ENCODE peak calls at places on chromosomes 6 and 20, in four cellular contexts. B, C, A and K are unnamed samples.

GRCh38 chr6:95249176-95249575 is 328.2 kb upstream of the MANEA start:
- DNase-seq in C (no peak), B (no peak), A (no peak), K (no peak)

GRCh38 chr20:62931464-62931863 is 5.2 kb upstream of the DIDO1 start:
- DNase-seq in B (peak), C (no peak), A (no peak), K (no peak)

GRCh38 chr6:106158816-106159215 is 72.7 kb downstream of the PRDM1 start:
- DNase-seq in B (no peak), C (no peak), A (no peak), K (no peak)

GRCh38 chr6:132650413-132650812 is 8.6 kb downstream of the TAAR1 start:
- DNase-seq in B (no peak), C (no peak), A (no peak), K (no peak)

GRCh38 chr20:36932476-36933426 is 18.8 kb downstream of the SAMHD1 start:
- DNase-seq in A (no peak), B (no peak), C (no peak), K (no peak)

GRCh38 chr20:8443464-8444072 is 311.5 kb downstream of the PLCB1 start:
- DNase-seq in B (peak), A (no peak), C (peak), K (peak)

GRCh38 chr6:146851837-146852236 is 253.1 kb downstream of the ADGB start:
- DNase-seq in C (no peak), A (no peak), B (no peak), K (no peak)

GRCh38 chr20:63574156-63574828 is at the start of gene HELZ2:
- DNase-seq in C (peak), A (peak), B (peak), K (no peak)

GRCh38 chr6:145208474-145208873 is 526.8 kb downstream of the EPM2A start:
- DNase-seq in B (no peak), C (no peak), A (no peak), K (no peak)

GRCh38 chr6:168880271-168880670 is 373.4 kb downstream of the THBS2 start:
- DNase-seq in A (no peak), C (no peak), B (no peak), K (no peak)

GRCh38 chr6:168873266-168873665 is 380.4 kb downstream of the THBS2 start:
- DNase-seq in C (no peak), B (no peak), A (no peak), K (no peak)

GRCh38 chr6:168875811-168876576 is 377.7 kb downstream of the THBS2 start:
- DNase-seq in C (no peak), A (no peak), B (no peak), K (no peak)

GRCh38 chr6:168874637-168875036 is 379.0 kb downstream of the THBS2 start:
- DNase-seq in C (no peak), B (no peak), A (no peak), K (no peak)

DNA sequence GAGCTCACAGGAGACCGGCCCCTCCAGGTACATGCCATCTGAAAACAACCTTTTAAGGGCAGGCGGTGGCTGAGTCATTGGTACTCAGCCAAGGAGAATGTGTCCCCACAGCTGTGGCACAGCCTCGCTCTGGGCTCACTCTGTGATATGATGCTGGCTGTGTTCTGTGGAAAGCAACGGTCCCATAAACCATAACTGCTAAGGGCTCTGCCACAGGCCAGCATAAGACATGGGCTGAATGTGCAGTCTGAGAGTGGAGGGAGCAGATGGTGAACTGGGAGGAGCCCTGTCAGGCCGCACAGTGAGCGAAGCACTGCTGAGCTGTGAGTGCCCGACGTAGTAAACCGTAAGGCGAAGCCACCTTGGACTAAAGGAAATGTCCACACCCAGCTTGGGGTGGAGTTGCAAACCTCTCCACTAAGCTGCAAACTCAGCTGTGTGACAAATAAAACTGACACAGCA is 375.8 kb downstream of the THBS2 start:
- DNase-seq in C (no peak), B (no peak), A (no peak), K (no peak)
- TF ChIP-seq CREB1 in C (no peak), B (no peak), A (no peak), K (no peak)

GRCh38 chr6:3306848-3307247 is 48.1 kb downstream of the PSMG4 start:
- DNase-seq in A (no peak), C (peak), B (no peak), K (no peak)

GRCh38 chr6:3307436-3307835 is 48.7 kb downstream of the PSMG4 start:
- DNase-seq in A (no peak), C (peak), B (no peak), K (no peak)

GRCh38 chr6:3305831-3306230 is 47.1 kb downstream of the PSMG4 start:
- DNase-seq in B (no peak), C (no peak), A (no peak), K (no peak)

GRCh38 chr6:3304500-3305215 is 45.9 kb downstream of the PSMG4 start:
- DNase-seq in B (no peak), C (peak), A (peak), K (no peak)

GRCh38 chr6:3305216-3305565 is 46.4 kb downstream of the PSMG4 start:
- DNase-seq in B (no peak), A (no peak), C (peak), K (no peak)
- TF ChIP-seq CREB1 in B (no peak), A (no peak), C (no peak), K (no peak)

GRCh38 chr6:52098649-52099184 is 11.3 kb upstream of the PKHD1 start:
- DNase-seq in C (no peak), B (no peak), A (no peak), K (no peak)
- TF ChIP-seq CREB1 in C (no peak), B (no peak), A (no peak), K (no peak)

DNA sequence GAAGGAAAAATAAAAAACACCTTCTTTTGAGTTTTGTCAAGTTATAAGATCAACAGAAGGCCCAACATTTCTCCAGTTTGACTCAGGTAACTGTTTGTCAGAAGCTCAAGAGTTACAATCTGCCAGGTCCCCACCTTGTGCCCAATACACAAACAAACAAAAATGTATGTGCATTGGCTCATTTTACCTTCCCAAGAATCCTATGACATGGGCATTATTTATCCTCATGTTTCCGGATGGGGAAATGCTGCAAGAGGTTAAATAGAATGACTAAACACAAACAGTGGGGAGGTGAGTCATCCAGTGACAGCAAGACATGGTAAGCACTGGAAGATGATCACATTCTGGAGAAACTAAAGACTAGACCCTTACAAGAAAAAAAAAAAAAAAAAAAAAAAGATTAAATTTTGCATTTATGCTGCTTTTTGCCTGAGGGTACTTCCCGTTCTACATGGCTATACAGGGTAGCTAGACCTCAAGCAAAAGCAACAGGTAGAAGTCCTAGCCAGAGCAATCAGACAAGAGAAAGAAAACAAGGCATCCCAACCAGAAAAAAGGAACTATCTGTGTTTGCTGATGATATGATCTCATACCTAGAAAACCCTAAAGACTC is 23.6 kb upstream of the ANKRD60 start:
- DNase-seq in A (peak), C (no peak), B (no peak), K (no peak)
- TF ChIP-seq CREB1 in A (no peak), C (no peak), B (no peak), K (no peak)

DNA sequence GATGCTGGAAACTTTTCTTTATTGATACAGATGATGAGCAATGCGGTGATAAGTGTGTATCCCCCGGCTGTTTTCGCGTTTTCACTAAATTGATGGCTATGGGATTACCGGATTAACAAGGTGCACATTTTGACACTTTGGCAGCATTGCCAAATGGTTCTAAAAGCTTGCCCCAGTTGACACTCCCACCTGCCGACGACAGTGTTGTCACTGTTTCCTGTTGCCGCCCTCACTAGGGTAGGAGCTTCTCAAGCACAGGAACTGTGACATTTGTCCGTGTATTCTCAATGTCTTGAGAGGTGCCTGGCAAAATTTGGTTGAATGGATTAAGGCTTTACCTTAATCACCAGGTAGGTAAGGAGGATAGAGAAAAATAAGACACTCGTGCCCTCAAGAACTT is 9.8 kb upstream of the MAPK13 start:
- DNase-seq in B (no peak), A (no peak), C (no peak), K (no peak)
- TF ChIP-seq CREB1 in B (no peak), A (no peak), C (no peak), K (no peak)

DNA sequence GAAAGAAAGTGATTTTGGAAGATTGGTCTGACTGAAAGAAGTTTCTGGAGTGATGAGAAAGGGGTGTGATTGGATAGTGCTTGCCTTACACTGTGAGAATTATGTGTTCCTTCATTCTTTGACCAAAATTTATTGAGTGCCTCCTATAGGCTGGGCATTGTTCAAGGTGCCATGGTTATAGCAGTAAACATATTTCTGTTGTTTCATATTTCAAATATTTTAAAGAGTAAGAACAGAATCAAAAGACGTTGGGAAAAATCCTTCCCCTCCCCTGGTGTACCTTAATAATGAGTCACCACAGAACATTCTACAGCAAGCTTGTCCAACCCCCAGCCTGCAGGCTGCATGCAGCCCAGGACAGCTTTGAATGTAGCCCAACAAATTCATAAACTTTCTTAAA is 78.6 kb downstream of the GCLC start:
- DNase-seq in A (no peak), C (no peak), B (no peak), K (no peak)
- TF ChIP-seq CREB1 in A (no peak), C (no peak), B (no peak), K (no peak)

GRCh38 chr20:33316343-33316742 is 33.3 kb downstream of the BPIFB1 start:
- DNase-seq in C (no peak), A (no peak), B (no peak), K (no peak)
- TF ChIP-seq CREB1 in C (no peak), A (no peak), B (no peak), K (no peak)

GRCh38 chr6:27318973-27319372 is 6.9 kb upstream of the POM121L2 start:
- DNase-seq in C (no peak), B (peak), A (no peak), K (no peak)
- TF ChIP-seq CREB1 in C (no peak), B (no peak), A (no peak), K (no peak)

GRCh38 chr6:30074331-30075093 is 1.1 kb downstream of the RNF39 start:
- DNase-seq in B (peak), C (peak), A (no peak), K (no peak)
- TF ChIP-seq CREB1 in B (no peak), C (no peak), A (no peak), K (no peak)